ENCODE peak calls at places on chromosomes 11 and 22, in five cellular contexts. J is glutamatergic neuron, W is fibroblast of lung, Q is IMR-90, C is BE2C. X is an unnamed sample.

GRCh38 chr11:120775986-120776682 is 247.8 kb upstream of the TBCEL start:
- DNase-seq in W (no peak), C (no peak), J (no peak), Q (no peak), X (peak)

GRCh38 chr11:124920870-124921609 is 2.0 kb downstream of the HEPN1 start:
- DNase-seq in J (peak), W (peak), C (peak), Q (peak), X (peak)

GRCh38 chr11:34863048-34863447 is 53.1 kb downstream of the APIP start:
- DNase-seq in W (no peak), C (no peak), J (no peak), Q (no peak), X (no peak)

GRCh38 chr11:76277298-76278175 is 71.2 kb upstream of the WNT11 start:
- DNase-seq in J (no peak), Q (no peak), W (no peak), C (no peak), X (no peak)

GRCh38 chr11:11229691-11230090 is 123.4 kb downstream of the CSNK2A3 start:
- DNase-seq in Q (peak), J (no peak), C (no peak), W (no peak), X (no peak)

GRCh38 chr11:47607380-47607779 is 13.2 kb upstream of the C1QTNF4 start:
- DNase-seq in W (peak), C (peak), Q (peak), J (no peak), X (no peak)

GRCh38 chr22:39504071-39504470 is 2.0 kb downstream of the MIEF1 start:
- DNase-seq in W (no peak), J (no peak), Q (no peak), C (no peak), X (no peak)

GRCh38 chr11:126420730-126421083 is 65.2 kb downstream of the ST3GAL4 start:
- DNase-seq in C (no peak), Q (no peak), J (no peak), W (no peak), X (no peak)

GRCh38 chr22:37634505-37635002 is 4.9 kb upstream of the SH3BP1 start:
- DNase-seq in C (peak), W (no peak), J (no peak), Q (no peak), X (no peak)

GRCh38 chr22:37148031-37148651 is 1.6 kb downstream of the IL2RB start:
- DNase-seq in W (no peak), J (no peak), C (no peak), Q (no peak), X (no peak)

GRCh38 chr22:25420925-25421904 is 143.3 kb upstream of the GRK3 start:
- DNase-seq in W (no peak), J (peak), C (peak), Q (no peak), X (no peak)

GRCh38 chr11:72598901-72599300 is 75.3 kb downstream of the PDE2A start:
- DNase-seq in W (peak), Q (peak), J (peak), C (peak), X (no peak)
- TF ChIP-seq CTCF in W (peak), Q (peak), J (peak), C (peak), X (peak)

DNA sequence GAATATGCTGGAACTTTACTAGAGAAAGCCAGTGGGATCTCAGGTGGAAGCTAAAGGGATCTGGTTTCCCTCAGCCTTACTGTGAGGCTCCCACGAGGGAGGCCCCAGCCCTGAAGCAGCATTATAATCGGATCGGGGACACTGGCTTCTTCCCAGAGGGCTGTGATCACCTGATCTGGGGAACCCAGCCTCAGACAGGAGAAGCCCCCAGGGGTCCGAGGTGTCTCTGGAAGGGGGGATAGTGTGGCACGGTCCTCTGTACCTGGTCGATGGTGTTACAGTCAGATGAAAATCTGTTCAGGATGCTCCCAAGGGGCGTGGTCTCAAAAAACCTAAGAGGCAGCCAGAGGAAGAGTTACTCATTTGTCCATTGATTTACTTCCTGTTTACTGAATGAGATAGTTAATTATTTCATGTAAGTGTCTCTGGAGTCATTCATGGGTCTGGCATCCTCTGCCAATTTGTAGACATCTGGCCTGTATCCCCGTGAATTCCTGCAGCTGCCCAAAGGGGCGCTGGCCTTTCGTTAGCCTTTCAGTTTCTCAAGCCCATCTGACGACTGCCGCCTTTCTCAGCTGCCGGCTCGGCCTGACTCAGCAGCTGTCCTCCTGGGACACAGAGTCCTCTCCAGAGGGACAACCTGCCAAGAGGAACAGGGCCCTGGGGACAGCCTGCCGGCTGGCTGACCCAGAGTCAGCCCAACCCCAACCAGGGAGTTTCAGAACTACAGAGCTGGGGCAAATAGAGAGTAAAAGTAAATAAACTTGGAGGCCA is 17.0 kb upstream of the KCNJ11 start:
- DNase-seq in C (peak), W (peak), J (peak), Q (peak), X (no peak)
- TF ChIP-seq CTCF in C (peak), W (no peak), J (no peak), Q (no peak), X (no peak)

GRCh38 chr11:70076461-70076931 is 1.6 kb upstream of the ANO1 start:
- DNase-seq in W (no peak), J (no peak), Q (no peak), C (no peak), X (no peak)

GRCh38 chr11:70078796-70079616 is 889 bp downstream of the ANO1 start:
- DNase-seq in Q (no peak), J (no peak), W (no peak), C (no peak), X (no peak)

GRCh38 chr11:70077411-70078094 is 564 bp upstream of the ANO1 start:
- DNase-seq in W (no peak), C (no peak), J (no peak), Q (no peak), X (no peak)

GRCh38 chr11:70079691-70080090 is 1.6 kb downstream of the ANO1 start:
- DNase-seq in Q (no peak), C (no peak), J (no peak), W (no peak), X (no peak)

GRCh38 chr11:70078095-70078795 is at the start of gene ANO1:
- DNase-seq in C (no peak), Q (peak), J (peak), W (peak), X (no peak)
- TF ChIP-seq CTCF in C (no peak), Q (peak), J (no peak), W (no peak), X (no peak)

GRCh38 chr22:26800858-26801257 is 143.5 kb downstream of the MIAT start:
- DNase-seq in C (no peak), Q (peak), W (peak), J (no peak), X (no peak)

GRCh38 chr22:26796785-26797184 is 139.4 kb downstream of the MIAT start:
- DNase-seq in W (no peak), C (no peak), J (no peak), Q (no peak), X (no peak)

GRCh38 chr22:26801449-26801848 is 144.1 kb downstream of the MIAT start:
- DNase-seq in W (no peak), Q (no peak), C (no peak), J (no peak), X (no peak)

GRCh38 chr22:26798433-26799065 is 141.2 kb downstream of the MIAT start:
- DNase-seq in Q (no peak), W (no peak), J (no peak), C (no peak), X (no peak)

GRCh38 chr22:26797910-26798309 is 140.5 kb downstream of the MIAT start:
- DNase-seq in C (no peak), J (no peak), Q (no peak), W (no peak), X (no peak)
- TF ChIP-seq CTCF in C (peak), J (no peak), Q (no peak), W (no peak), X (peak)

GRCh38 chr11:69131644-69132300 is 24.0 kb upstream of the SMIM38 start:
- DNase-seq in W (peak), C (peak), J (peak), Q (peak), X (no peak)
- TF ChIP-seq CTCF in W (peak), C (peak), J (peak), Q (peak), X (peak)

GRCh38 chr11:31887180-31887579 is 76.1 kb upstream of the PAX6 start:
- DNase-seq in W (no peak), Q (no peak), C (peak), J (peak), X (peak)
- TF ChIP-seq CTCF in W (peak), Q (no peak), C (peak), J (peak), X (peak)

GRCh38 chr22:18091916-18092526 is 14.2 kb downstream of the PEX26 start:
- DNase-seq in Q (peak), W (peak), C (no peak), J (no peak), X (no peak)
- TF ChIP-seq CTCF in Q (no peak), W (peak), C (no peak), J (no peak), X (no peak)

DNA sequence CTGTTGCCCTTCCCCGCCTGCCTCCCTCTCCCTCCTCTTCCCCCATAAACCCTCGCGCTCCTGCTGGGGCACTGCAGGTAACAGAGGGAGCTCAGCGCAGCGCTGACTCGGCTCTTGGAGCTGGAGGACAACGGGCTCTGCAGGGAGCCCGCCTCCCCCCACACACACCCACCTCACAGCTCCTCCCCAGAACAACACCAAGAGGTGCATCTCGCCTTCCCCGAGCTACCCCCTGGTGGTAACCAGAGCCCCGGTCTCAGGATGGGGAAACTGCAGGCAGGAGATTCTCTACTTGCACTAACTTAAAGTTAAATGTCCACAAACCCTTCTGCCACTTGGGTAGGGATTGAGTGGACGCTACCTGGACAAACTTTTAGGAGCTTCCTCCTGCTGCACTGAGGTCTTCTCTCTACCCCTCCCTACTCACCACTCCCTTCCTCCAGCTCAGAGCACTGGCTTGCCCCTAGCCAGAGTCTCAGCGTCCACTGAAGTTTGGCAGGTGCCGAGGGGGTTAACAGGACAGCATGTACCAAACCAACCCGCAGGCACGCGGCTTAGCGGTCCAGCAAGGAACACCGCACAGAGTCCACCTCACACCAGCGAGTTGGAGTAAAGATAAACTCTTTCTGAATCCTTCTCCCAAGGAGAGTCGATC is 4.0 kb upstream of the SCN4B start:
- DNase-seq in J (no peak), W (no peak), Q (no peak), C (no peak), X (no peak)
- TF ChIP-seq CTCF in J (peak), W (no peak), Q (no peak), C (no peak), X (no peak)

GRCh38 chr11:77789731-77790476 is 30.6 kb downstream of the RSF1 start:
- DNase-seq in Q (no peak), J (no peak), C (no peak), W (no peak), X (no peak)
- TF ChIP-seq CTCF in Q (no peak), J (no peak), C (no peak), W (no peak), X (no peak)

DNA sequence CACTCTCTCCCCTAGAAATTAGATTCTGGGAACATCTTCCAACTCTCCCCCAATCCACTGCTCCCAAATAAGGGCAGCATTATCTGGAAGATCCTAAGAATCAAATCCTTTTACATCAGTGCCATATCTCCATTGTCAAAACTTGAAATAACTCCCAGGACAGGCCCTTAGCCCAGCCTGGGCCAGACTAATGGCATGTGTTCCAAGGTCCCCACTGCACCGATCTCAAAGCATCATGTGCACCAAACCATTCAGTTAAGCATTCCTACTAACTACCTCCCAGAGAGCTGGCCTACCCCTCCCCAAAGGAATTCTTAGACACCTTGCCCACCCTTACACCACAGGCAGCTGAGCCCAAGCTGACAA is 44.2 kb upstream of the POU2AF1 start:
- DNase-seq in C (no peak), J (no peak), W (no peak), Q (no peak), X (no peak)
- TF ChIP-seq CTCF in C (no peak), J (no peak), W (no peak), Q (no peak), X (no peak)